ENCODE peak calls at places on chromosomes 6 and 20, in four cellular contexts. Z is testis; E is effector memory CD4-positive, alpha-beta T cell; T is heart right ventricle. B is an unnamed sample.

GRCh38 chr6:49202923-49203322 is 260.1 kb downstream of the MMUT start:
- DNase-seq in Z (no peak), E (no peak), T (no peak), B (no peak)

GRCh38 chr6:133991096-133991593 is 38.1 kb downstream of the TBPL1 start:
- DNase-seq in Z (no peak), E (no peak), T (no peak), B (no peak)

GRCh38 chr6:29451471-29452193 is 5.2 kb downstream of the OR11A1 start:
- DNase-seq in Z (no peak), E (no peak), T (no peak), B (no peak)

GRCh38 chr6:139977887-139978332 is 603.5 kb upstream of the CITED2 start:
- DNase-seq in Z (no peak), E (no peak), T (no peak), B (no peak)

GRCh38 chr6:80488190-80488589 is 381.7 kb downstream of the BCKDHB start:
- DNase-seq in Z (no peak), E (no peak), T (no peak), B (no peak)

GRCh38 chr20:56430471-56430870 is 18.4 kb downstream of the CASS4 start:
- DNase-seq in Z (no peak), E (no peak), T (no peak), B (no peak)

GRCh38 chr6:147080215-147080614 is 124.0 kb upstream of the STXBP5 start:
- DNase-seq in Z (no peak), E (no peak), T (no peak), B (no peak)

GRCh38 chr6:105941616-105942412 is 144.3 kb upstream of the PRDM1 start:
- DNase-seq in Z (no peak), E (no peak), T (no peak), B (no peak)

GRCh38 chr20:44799691-44800090 is 10.7 kb downstream of the RIMS4 start:
- DNase-seq in Z (no peak), E (no peak), T (no peak), B (no peak)

GRCh38 chr6:134903448-134903847 is 46.5 kb downstream of the ALDH8A1 start:
- DNase-seq in Z (no peak), E (no peak), T (no peak), B (no peak)

GRCh38 chr6:55276745-55277627 is 50.3 kb upstream of the GFRAL start:
- DNase-seq in Z (peak; percentile 78), E (no peak), T (peak; percentile 45), B (no peak)

GRCh38 chr6:110520188-110520956 is 44.0 kb upstream of the SLC22A16 start:
- DNase-seq in Z (no peak), E (no peak), T (no peak), B (no peak)

GRCh38 chr6:128807577-128807976 is 75.4 kb upstream of the LAMA2 start:
- DNase-seq in Z (no peak), E (no peak), T (no peak), B (no peak)

GRCh38 chr6:157092736-157093135 is 230.6 kb downstream of the TMEM242 start:
- DNase-seq in Z (no peak), E (no peak), T (no peak), B (no peak)

GRCh38 chr6:89375427-89375868 is 22.9 kb upstream of the UBE2J1 start:
- DNase-seq in Z (no peak), E (peak; percentile 64), T (peak; percentile 35), B (peak; percentile 78)

GRCh38 chr6:7673063-7673536 is 52.8 kb upstream of the BMP6 start:
- DNase-seq in Z (peak; percentile 20), E (no peak), T (peak; percentile 43), B (peak; percentile 79)

GRCh38 chr20:22346716-22347115 is 237.7 kb downstream of the FOXA2 start:
- DNase-seq in Z (no peak), E (no peak), T (no peak), B (no peak)

GRCh38 chr20:34324541-34324940 is 21.4 kb upstream of the AHCY start:
- DNase-seq in Z (no peak), E (no peak), T (no peak), B (no peak)

GRCh38 chr20:13256606-13257005 is 35.5 kb downstream of the ISM1 start:
- DNase-seq in Z (no peak), E (no peak), T (no peak), B (no peak)

GRCh38 chr6:134111062-134111677 is 58.7 kb upstream of the SLC2A12 start:
- DNase-seq in Z (peak; percentile 37), E (no peak), T (peak; percentile 26), B (peak; percentile 76)

GRCh38 chr6:104632565-104632964 is 227.2 kb downstream of the HACE1 start:
- DNase-seq in Z (no peak), E (no peak), T (no peak), B (no peak)

GRCh38 chr20:52622086-52622485 is 350.1 kb upstream of the TSHZ2 start:
- DNase-seq in Z (no peak), E (no peak), T (no peak), B (no peak)

GRCh38 chr6:130625825-130626500 is 201.2 kb upstream of the SMLR1 start:
- DNase-seq in Z (no peak), E (no peak), T (no peak), B (no peak)

GRCh38 chr6:162385980-162386379 is 341.6 kb downstream of the PRKN start:
- DNase-seq in Z (no peak), E (no peak), T (no peak), B (no peak)

GRCh38 chr20:38220587-38220986 is 39.9 kb downstream of the KIAA1755 start:
- DNase-seq in Z (no peak), E (no peak), T (no peak), B (no peak)

GRCh38 chr20:38219006-38219950 is 41.3 kb downstream of the KIAA1755 start:
- DNase-seq in Z (no peak), E (no peak), T (no peak), B (no peak)

GRCh38 chr20:38222923-38223742 is 37.4 kb downstream of the KIAA1755 start:
- DNase-seq in Z (no peak), E (no peak), T (no peak), B (no peak)

GRCh38 chr20:38222231-38222922 is 38.2 kb downstream of the KIAA1755 start:
- DNase-seq in Z (peak; percentile 78), E (peak; percentile 6), T (peak; percentile 65), B (peak; percentile 90)

DNA sequence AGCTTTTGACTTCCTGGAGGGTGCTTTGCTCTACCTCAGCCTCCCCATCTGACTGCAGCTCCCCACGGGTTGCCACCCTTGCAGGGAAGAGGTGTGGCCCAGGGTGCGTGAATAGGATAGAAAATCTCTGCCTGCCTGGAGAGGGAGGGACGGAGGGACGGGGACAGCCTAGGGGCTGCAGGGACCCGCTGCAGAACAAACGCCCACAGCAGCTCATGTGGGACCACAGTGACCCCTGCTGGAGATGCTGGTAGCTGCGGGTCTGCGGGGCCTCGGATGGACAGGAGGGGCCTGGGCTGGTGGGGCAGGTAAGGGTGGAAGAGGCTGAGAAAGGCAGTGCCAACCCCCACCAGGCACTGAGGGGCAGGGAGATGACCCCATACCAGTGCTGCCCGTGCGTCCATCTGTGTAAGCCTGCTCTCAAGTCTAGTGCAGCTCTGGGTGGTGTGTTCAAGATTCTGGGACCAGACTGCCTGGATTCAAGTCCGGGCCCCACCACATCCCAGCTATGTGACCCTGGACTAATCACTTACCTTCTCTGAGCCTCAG is 39.4 kb downstream of the KIAA1755 start:
- DNase-seq in Z (peak; percentile 72), E (peak; percentile 30), T (peak; percentile 58), B (peak; percentile 97)
- H3K4me3 ChIP-seq in Z (no peak overlapping the region), E (no peak overlapping the region), T (no peak overlapping the region), B (no peak overlapping the region)

GRCh38 chr6:167762259-167762962 is 64.3 kb upstream of the AFDN start:
- DNase-seq in Z (peak; percentile 63), E (no peak), T (no peak), B (no peak)

GRCh38 chr6:167764215-167764614 is 62.5 kb upstream of the AFDN start:
- DNase-seq in Z (no peak), E (no peak), T (no peak), B (no peak)

GRCh38 chr6:167764713-167765479 is 61.8 kb upstream of the AFDN start:
- DNase-seq in Z (no peak), E (no peak), T (no peak), B (no peak)

GRCh38 chr6:167761794-167762258 is 64.9 kb upstream of the AFDN start:
- DNase-seq in Z (no peak), E (no peak), T (no peak), B (no peak)

GRCh38 chr6:167763056-167763944 is 63.4 kb upstream of the AFDN start:
- DNase-seq in Z (no peak), E (no peak), T (no peak), B (no peak)
- H3K36me3 ChIP-seq in Z (no peaks in the 10 kb centered on the region), E (no peaks in the 10 kb centered on the region), T (no peaks in the 10 kb centered on the region), B (no peaks in the 10 kb centered on the region)

GRCh38 chr20:64099880-64100565 is 7.3 kb downstream of the NPBWR2 start:
- DNase-seq in Z (no peak), E (no peak), T (no peak), B (no peak)

GRCh38 chr20:64100566-64100888 is 6.8 kb downstream of the NPBWR2 start:
- DNase-seq in Z (no peak), E (no peak), T (no peak), B (no peak)

GRCh38 chr20:64102647-64103354 is 4.6 kb downstream of the NPBWR2 start:
- DNase-seq in Z (peak; percentile 11), E (no peak), T (no peak), B (peak; percentile 90)

GRCh38 chr20:64100946-64101688 is 6.2 kb downstream of the NPBWR2 start:
- DNase-seq in Z (no peak), E (no peak), T (no peak), B (no peak)

DNA sequence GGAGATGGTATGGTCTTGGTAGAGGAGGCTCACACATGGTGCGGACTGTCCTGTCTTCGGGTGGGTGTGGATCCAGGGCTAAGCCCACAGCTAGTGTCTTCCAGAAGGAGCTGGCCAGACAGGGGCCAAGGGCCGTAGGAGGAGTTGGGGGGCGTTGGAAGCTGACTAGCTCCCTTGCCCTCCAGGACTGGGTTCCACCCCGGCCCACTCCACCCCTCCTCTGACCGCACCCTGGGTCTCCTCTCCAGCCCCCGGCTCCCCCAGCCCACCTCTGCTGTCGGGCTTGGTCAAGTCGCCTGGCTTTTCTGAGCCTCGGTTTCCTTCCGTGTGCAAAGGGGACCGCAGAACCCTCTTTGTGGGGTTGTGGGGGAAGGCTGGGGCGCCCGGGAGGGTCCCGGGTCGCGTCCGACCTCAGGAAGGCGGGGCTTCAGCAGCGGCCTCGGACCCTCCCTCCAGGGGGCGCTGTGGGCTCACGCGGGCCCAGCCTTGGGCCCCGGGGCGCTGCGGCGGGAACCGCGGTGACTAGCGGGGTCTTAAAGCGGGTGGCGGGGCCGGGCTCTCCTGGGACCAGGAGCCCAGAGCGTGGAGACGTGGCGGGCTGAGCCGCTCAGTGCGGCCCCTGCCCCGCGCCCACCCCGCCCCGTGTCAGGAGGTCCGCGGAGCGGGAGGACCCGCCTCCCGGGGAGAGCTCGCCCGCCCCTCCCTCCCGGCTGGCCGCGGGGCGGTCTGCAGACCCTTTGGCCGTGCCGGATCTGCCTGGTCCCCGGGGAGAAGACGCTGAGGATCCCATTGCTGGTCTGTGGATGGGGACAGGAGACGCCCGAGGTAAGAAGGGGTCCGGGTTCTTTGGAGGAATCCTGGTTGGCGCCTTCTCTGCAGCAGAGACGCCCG is 5.4 kb downstream of the NPBWR2 start:
- DNase-seq in Z (peak; percentile 64), E (peak; percentile 29), T (no peak), B (peak; percentile 99)
- H3K4me3 ChIP-seq in Z (peak overlapping the region; percentile 48), E (peak overlapping the region; percentile 42), T (peak overlapping the region; percentile 40), B (peak overlapping the region; percentile 56)

GRCh38 chr20:5991623-5992441 is 41.4 kb downstream of the MCM8 start:
- DNase-seq in Z (no peak), E (no peak), T (no peak), B (no peak)
- H3K36me3 ChIP-seq in Z (no peaks in the 10 kb centered on the region), E (no peaks in the 10 kb centered on the region), T (peaks cover 8% of the 10 kb centered on the region), B (peaks cover 6% of the 10 kb centered on the region)

GRCh38 chr6:167225903-167226508 is 65.1 kb upstream of the UNC93A start:
- DNase-seq in Z (no peak), E (no peak), T (no peak), B (no peak)
- H3K4me3 ChIP-seq in Z (no peak overlapping the region), E (no peak overlapping the region), T (no peak overlapping the region), B (no peak overlapping the region)

GRCh38 chr6:42078391-42078790 is 28.1 kb downstream of the TAF8 start:
- DNase-seq in Z (no peak), E (no peak), T (no peak), B (no peak)
- H3K36me3 ChIP-seq in Z (no peaks in the 10 kb centered on the region), E (peaks cover 27% of the 10 kb centered on the region), T (peaks cover 26% of the 10 kb centered on the region), B (peaks cover 17% of the 10 kb centered on the region)